ENCODE peak calls at places on chromosome 14, in four cellular contexts. J is erythroblast, V is iPS-NIHi11, U is heart left ventricle. X is an unnamed sample.

GRCh38 chr14:92475451-92476187 is 38.0 kb upstream of the RIN3 start:
- DNase-seq in U (peak), V (no peak), J (no peak), X (no peak)

GRCh38 chr14:106268013-106268727 is 741.8 kb downstream of the TMEM121 start:
- DNase-seq in U (no peak), J (peak), V (no peak), X (peak)

GRCh38 chr14:74302160-74302628 is 540 bp downstream of the ABCD4 start:
- DNase-seq in V (peak), J (peak), U (no peak), X (peak)

GRCh38 chr14:22052795-22053194 is 379.2 kb upstream of the OR4E1 start:
- DNase-seq in J (no peak), V (peak), U (no peak), X (no peak)

GRCh38 chr14:101709962-101710891 is 51.3 kb upstream of the PPP2R5C start:
- DNase-seq in V (peak), J (peak), U (no peak), X (peak)

GRCh38 chr14:50351016-50351415 is 38.9 kb downstream of the DMAC2L start:
- DNase-seq in J (no peak), U (no peak), V (no peak), X (no peak)

GRCh38 chr14:76720382-76720813 is 40.9 kb upstream of the VASH1 start:
- DNase-seq in V (peak), U (peak), J (no peak), X (peak)

GRCh38 chr14:103207038-103207403 is 83.8 kb downstream of the TNFAIP2 start:
- DNase-seq in V (peak), J (no peak), U (peak), X (peak)

GRCh38 chr14:77302926-77303325 is 17.8 kb downstream of the POMT2 start:
- DNase-seq in U (no peak), V (no peak), J (peak), X (peak)

GRCh38 chr14:22188346-22188745 is 400.7 kb downstream of the DAD1 start:
- DNase-seq in U (no peak), J (no peak), V (no peak), X (no peak)